ENCODE peak calls at places on chromosome 7, in five cellular contexts. U is mesenchymal stem cell, A is H1, T is neuronal stem cell, J is trophoblast cell. Y is an unnamed sample.

GRCh38 chr7:14414274-14414986 is 425.0 kb upstream of the ETV1 start:
- DNase-seq in A (no peak), J (no peak), U (peak; percentile 13), T (no peak), Y (no peak)

GRCh38 chr7:130489140-130489967 is 2.5 kb upstream of the MEST start:
- DNase-seq in A (no peak), T (no peak), U (peak; percentile 78), J (peak; percentile 94), Y (no peak)

GRCh38 chr7:45591101-45591906 is 17.1 kb downstream of the ADCY1 start:
- DNase-seq in U (no peak), J (no peak), A (no peak), T (no peak), Y (peak; percentile 23)

GRCh38 chr7:116692599-116693308 is 20.8 kb downstream of the MET start:
- DNase-seq in A (no peak), T (no peak), J (no peak), U (no peak), Y (no peak)

GRCh38 chr7:66239467-66239856 is 34.3 kb downstream of the TPST1 start:
- DNase-seq in A (no peak), U (no peak), J (no peak), T (no peak), Y (no peak)

GRCh38 chr7:44131173-44132009 is 8.0 kb upstream of the POLD2 start:
- DNase-seq in A (no peak), J (peak; percentile 64), U (peak; percentile 12), T (no peak), Y (peak; percentile 64)

GRCh38 chr7:44277851-44278250 is 47.5 kb downstream of the CAMK2B start:
- DNase-seq in J (no peak), A (no peak), T (no peak), U (no peak), Y (no peak)

GRCh38 chr7:37504791-37505190 is 56.1 kb upstream of the ELMO1 start:
- DNase-seq in A (no peak), T (no peak), J (no peak), U (no peak), Y (no peak)

GRCh38 chr7:30912986-30913671 is 1.5 kb downstream of the AQP1 start:
- DNase-seq in U (no peak), T (no peak), J (no peak), A (no peak), Y (no peak)

GRCh38 chr7:24411226-24411625 is 127.2 kb downstream of the NPY start:
- DNase-seq in J (no peak), A (no peak), T (no peak), U (no peak), Y (no peak)

GRCh38 chr7:92582948-92583347 is 7.2 kb downstream of the FAM133B start:
- DNase-seq in J (no peak), T (no peak), U (no peak), A (no peak), Y (no peak)

GRCh38 chr7:82423446-82423845 is 20.1 kb downstream of the CACNA2D1 start:
- DNase-seq in A (no peak), J (no peak), T (no peak), U (no peak), Y (no peak)

GRCh38 chr7:130912086-130912909 is 178.3 kb upstream of the KLF14 start:
- DNase-seq in T (no peak), J (no peak), U (peak; percentile 80), A (no peak), Y (no peak)

GRCh38 chr7:32115831-32116230 is 45.6 kb upstream of the PDE1C start:
- DNase-seq in T (no peak), J (peak; percentile 69), U (no peak), A (no peak), Y (no peak)

GRCh38 chr7:97798036-97799019 is 66.4 kb downstream of the TAC1 start:
- DNase-seq in A (no peak), T (no peak), U (no peak), J (no peak), Y (no peak)

GRCh38 chr7:47669178-47669878 is 87.4 kb upstream of the TNS3 start:
- DNase-seq in U (peak; percentile 97), A (no peak), J (peak; percentile 86), T (no peak), Y (no peak)

GRCh38 chr7:157784114-157784835 is 447.5 kb downstream of the DNAJB6 start:
- DNase-seq in U (no peak), A (no peak), J (no peak), T (no peak), Y (no peak)

GRCh38 chr7:50863053-50863452 is 80.4 kb upstream of the GRB10 start:
- DNase-seq in U (no peak), T (no peak), J (no peak), A (no peak), Y (no peak)

GRCh38 chr7:20116869-20117268 is 100.3 kb downstream of the MACC1 start:
- DNase-seq in U (no peak), J (no peak), A (no peak), T (no peak), Y (peak; percentile 52)

GRCh38 chr7:20114463-20114862 is 102.7 kb downstream of the MACC1 start:
- DNase-seq in T (peak; percentile 6), A (no peak), U (peak; percentile 16), J (peak; percentile 28), Y (no peak)

GRCh38 chr7:20111821-20112542 is 105.2 kb downstream of the MACC1 start:
- DNase-seq in J (no peak), U (no peak), T (no peak), A (no peak), Y (no peak)

GRCh38 chr7:20113423-20114027 is 103.7 kb downstream of the MACC1 start:
- DNase-seq in U (no peak), J (peak; percentile 6), A (no peak), T (no peak), Y (no peak)

DNA sequence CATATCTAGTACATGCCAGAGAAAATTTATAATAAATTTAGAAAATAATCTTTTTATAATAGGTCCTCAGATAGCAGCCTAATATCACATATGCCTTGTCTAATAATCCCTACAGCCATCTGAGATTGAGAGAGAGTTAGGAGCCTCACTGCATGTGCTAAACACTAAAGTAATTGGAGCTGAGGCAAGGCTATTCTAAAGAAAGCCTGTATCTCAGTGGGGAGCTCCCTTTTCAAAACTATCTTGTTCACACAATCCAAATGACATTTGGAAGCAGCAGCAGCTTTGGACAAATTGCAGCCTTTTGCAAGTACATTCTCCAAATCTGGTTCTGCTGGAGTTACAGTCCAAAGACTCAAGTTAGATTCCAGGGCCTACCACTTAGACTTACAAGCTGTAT is 104.5 kb downstream of the MACC1 start:
- DNase-seq in T (peak; percentile 18), J (no peak), A (no peak), U (no peak), Y (no peak)
- H2BK12ac ChIP-seq in T (no peak overlapping the region), J (no peak overlapping the region), A (no peak overlapping the region), U (no peak overlapping the region), Y (no peak overlapping the region)

DNA sequence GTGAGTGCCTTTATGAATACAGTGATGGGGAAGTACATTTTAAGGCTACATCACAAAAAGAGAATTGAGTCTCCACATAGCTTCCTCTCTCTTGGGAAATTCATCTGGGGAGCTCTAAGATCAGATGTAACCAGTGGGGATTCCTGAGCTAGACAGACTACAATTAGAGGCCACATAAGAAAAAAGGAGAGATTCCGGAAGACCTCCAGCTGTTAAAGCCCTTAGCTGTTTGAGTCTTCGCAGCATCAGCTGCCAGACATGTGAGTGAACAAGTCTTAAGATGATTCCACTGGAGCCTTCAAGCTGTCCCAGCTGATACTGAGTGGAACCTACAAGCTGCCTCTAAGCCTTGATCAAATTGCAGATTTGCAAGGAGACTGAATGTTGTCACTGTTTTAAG is 448.5 kb downstream of the NXPH1 start:
- DNase-seq in A (no peak), T (peak; percentile 20), U (no peak), J (no peak), Y (no peak)
- H2BK12ac ChIP-seq in A (no peak overlapping the region), T (no peak overlapping the region), U (no peak overlapping the region), J (no peak overlapping the region), Y (no peak overlapping the region)

GRCh38 chr7:26696978-26697377 is 167.4 kb downstream of the SKAP2 start:
- DNase-seq in U (no peak), J (no peak), T (no peak), A (no peak), Y (no peak)

GRCh38 chr7:26696161-26696560 is 168.2 kb downstream of the SKAP2 start:
- DNase-seq in J (no peak), T (no peak), U (no peak), A (no peak), Y (no peak)

GRCh38 chr7:26691886-26692285 is 172.5 kb downstream of the SKAP2 start:
- DNase-seq in A (no peak), T (no peak), J (no peak), U (no peak), Y (no peak)

GRCh38 chr7:26694713-26695112 is 169.7 kb downstream of the SKAP2 start:
- DNase-seq in J (no peak), T (no peak), U (no peak), A (no peak), Y (no peak)

GRCh38 chr7:26694156-26694555 is 170.2 kb downstream of the SKAP2 start:
- DNase-seq in U (no peak), T (no peak), A (no peak), J (no peak), Y (no peak)
- H2BK12ac ChIP-seq in U (no peak overlapping the region), T (no peak overlapping the region), A (no peak overlapping the region), J (no peak overlapping the region), Y (no peak overlapping the region)

GRCh38 chr7:105519353-105519752 is 2.7 kb downstream of the PUS7 start:
- DNase-seq in U (peak; percentile 5), T (no peak), A (no peak), J (peak; percentile 13), Y (no peak)
- H2BK12ac ChIP-seq in U (no peak overlapping the region), T (no peak overlapping the region), A (no peak overlapping the region), J (no peak overlapping the region), Y (no peak overlapping the region)

DNA sequence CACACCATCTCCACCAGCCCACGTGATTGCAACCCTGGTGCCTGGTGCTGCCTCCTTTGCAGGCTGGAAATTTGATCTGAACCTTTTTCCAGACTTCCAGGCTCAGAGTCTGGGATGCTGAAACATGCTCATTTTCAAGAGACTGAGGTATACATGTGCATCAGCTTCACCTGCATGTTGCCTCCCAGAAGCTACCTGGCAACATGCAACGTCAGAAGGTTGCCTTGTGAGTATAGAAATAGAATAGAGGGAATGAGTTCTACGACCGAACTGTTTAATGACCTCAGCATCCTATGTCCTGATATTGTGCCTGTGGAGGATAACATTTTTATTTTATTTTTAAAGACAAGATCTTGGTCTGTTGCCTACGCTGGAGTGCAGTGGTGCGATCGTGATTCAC is 1.9 kb upstream of the ZNF212 start:
- DNase-seq in U (no peak), J (peak; percentile 38), A (no peak), T (no peak), Y (no peak)
- H2BK12ac ChIP-seq in U (no peak overlapping the region), J (no peak overlapping the region), A (no peak overlapping the region), T (no peak overlapping the region), Y (no peak overlapping the region)

Y was measured in H9.